ENCODE peak calls at places on chromosomes 12 and 14, in four cellular contexts. T is Peyer's patch, V is A549, M is fibroblast of pulmonary artery. O is an unnamed sample.

GRCh38 chr12:118650586-118650960 is 274.2 kb downstream of the SUDS3 start:
- DNase-seq in T (no peak), V (peak), M (no peak), O (no peak)

GRCh38 chr14:102821252-102821651 is 44.0 kb downstream of the TRAF3 start:
- DNase-seq in T (no peak), V (no peak), M (no peak), O (no peak)

GRCh38 chr12:109331546-109331945 is 16.2 kb upstream of the MYO1H start:
- DNase-seq in T (no peak), V (no peak), M (peak), O (no peak)

GRCh38 chr12:90945070-90945649 is 9.8 kb downstream of the CCER1 start:
- DNase-seq in T (no peak), V (peak), M (peak), O (no peak)

GRCh38 chr12:113933201-113933786 is 32.8 kb downstream of the RBM19 start:
- DNase-seq in T (no peak), V (no peak), M (peak), O (no peak)

GRCh38 chr12:57614178-57614947 is 3.1 kb downstream of the ARHGEF25 start:
- DNase-seq in T (peak), V (peak), M (no peak), O (peak)

GRCh38 chr14:98736701-98737338 is 535.2 kb downstream of the BCL11B start:
- DNase-seq in T (no peak), V (no peak), M (no peak), O (no peak)

GRCh38 chr14:86257973-86258372 is 728.0 kb downstream of the FLRT2 start:
- DNase-seq in T (no peak), V (no peak), M (no peak), O (no peak)

GRCh38 chr12:124527861-124528561 is 39.4 kb downstream of the NCOR2 start:
- DNase-seq in T (no peak), V (no peak), M (no peak), O (no peak)

GRCh38 chr14:20412422-20412821 is 879 bp downstream of the TEP1 start:
- DNase-seq in T (no peak), V (no peak), M (peak), O (no peak)

GRCh38 chr12:113238309-113238708 is 17.0 kb downstream of the TPCN1 start:
- DNase-seq in T (peak), V (no peak), M (no peak), O (no peak)

GRCh38 chr12:26062566-26062965 is 62.3 kb downstream of the BHLHE41 start:
- DNase-seq in T (no peak), V (no peak), M (peak), O (no peak)

GRCh38 chr14:73771848-73772705 is 57.9 kb upstream of the PNMA1 start:
- DNase-seq in T (peak), V (no peak), M (peak), O (peak)

GRCh38 chr12:10634427-10634826 is 21.0 kb upstream of the MAGOHB start:
- DNase-seq in T (no peak), V (no peak), M (no peak), O (peak)

GRCh38 chr12:31620311-31620710 is 29.4 kb upstream of the DENND5B start:
- DNase-seq in T (peak), V (peak), M (no peak), O (peak)

GRCh38 chr14:91405724-91406435 is 11.7 kb downstream of the CCDC88C start:
- DNase-seq in T (no peak), V (no peak), M (no peak), O (no peak)

GRCh38 chr12:1809606-1810140 is 10.7 kb upstream of the LRTM2 start:
- DNase-seq in T (no peak), V (no peak), M (no peak), O (no peak)

GRCh38 chr12:3036901-3037600 is 40.1 kb upstream of the TSPAN9 start:
- DNase-seq in T (no peak), V (no peak), M (no peak), O (no peak)

GRCh38 chr12:5479761-5480160 is 47.9 kb downstream of the NTF3 start:
- DNase-seq in T (no peak), V (no peak), M (no peak), O (no peak)
- H3K4me3 ChIP-seq in T (no peak), V (no peak), M (no peak), O (no peak)

GRCh38 chr14:68952544-68953535 is 26.3 kb downstream of the ACTN1 start:
- DNase-seq in T (no peak), V (no peak), M (peak), O (no peak)
- H3K4me3 ChIP-seq in T (no peak), V (peak), M (peak), O (no peak)

DNA sequence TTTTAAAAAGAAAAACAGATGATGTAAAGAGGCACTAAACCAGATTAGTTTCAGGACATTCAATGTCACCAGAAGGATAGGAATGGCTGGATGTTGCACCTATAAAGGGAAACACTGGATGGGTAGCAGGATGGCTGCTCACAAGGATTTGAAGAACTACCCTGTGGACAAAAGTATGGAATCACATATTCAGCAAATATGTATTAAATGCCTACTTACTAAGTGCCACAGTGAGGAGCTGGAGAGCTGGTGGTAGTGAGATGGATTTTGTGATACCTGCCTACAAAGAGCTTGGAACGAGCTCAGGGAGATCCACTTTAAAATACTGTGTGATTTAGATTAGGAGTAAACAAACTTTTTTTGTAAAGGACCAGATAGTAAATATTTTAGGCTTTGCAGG is 316.2 kb downstream of the PAWR start:
- DNase-seq in T (no peak), V (peak), M (no peak), O (no peak)
- H3K4me3 ChIP-seq in T (no peak), V (no peak), M (no peak), O (no peak)

GRCh38 chr14:105453847-105454246 is 20.8 kb upstream of the CRIP2 start:
- DNase-seq in T (no peak), V (no peak), M (no peak), O (no peak)
- H3K4me3 ChIP-seq in T (no peak), V (no peak), M (no peak), O (no peak)

GRCh38 chr14:77040995-77041744 is 12.7 kb upstream of the IRF2BPL start:
- DNase-seq in T (peak), V (no peak), M (no peak), O (no peak)
- H3K4me3 ChIP-seq in T (peak), V (peak), M (peak), O (no peak)

DNA sequence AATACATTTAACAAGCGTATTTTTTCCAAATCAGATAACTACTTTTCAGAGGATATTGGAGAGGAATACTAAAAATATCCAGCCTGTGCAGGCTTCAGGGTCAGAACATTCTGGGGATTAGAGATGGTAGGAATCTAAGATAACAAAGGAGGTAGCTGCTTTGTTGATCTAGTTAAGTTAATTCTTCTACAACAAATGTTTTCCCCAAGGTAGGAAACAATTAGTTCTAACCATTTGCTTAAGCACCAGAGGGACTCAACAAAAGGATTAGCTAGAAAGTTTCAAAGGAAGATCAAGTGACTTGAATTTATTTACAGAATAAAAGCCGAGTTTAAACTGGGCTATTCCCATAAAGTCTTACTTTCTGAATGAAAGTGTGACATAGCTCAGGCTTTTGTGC is 524.2 kb downstream of the TMTC2 start:
- DNase-seq in T (no peak), V (no peak), M (no peak), O (no peak)
- H3K4me3 ChIP-seq in T (no peak), V (no peak), M (no peak), O (no peak)

GRCh38 chr14:93112891-93113677 is 2.6 kb downstream of the ITPK1 start:
- DNase-seq in T (peak), V (peak), M (peak), O (peak)

GRCh38 chr14:93114713-93115068 is 1.0 kb downstream of the ITPK1 start:
- DNase-seq in T (peak), V (no peak), M (no peak), O (no peak)

GRCh38 chr14:93115069-93115919 is 431 bp downstream of the ITPK1 start:
- DNase-seq in T (peak), V (peak), M (peak), O (peak)

GRCh38 chr14:93114068-93114710 is 1.5 kb downstream of the ITPK1 start:
- DNase-seq in T (no peak), V (no peak), M (no peak), O (no peak)

DNA sequence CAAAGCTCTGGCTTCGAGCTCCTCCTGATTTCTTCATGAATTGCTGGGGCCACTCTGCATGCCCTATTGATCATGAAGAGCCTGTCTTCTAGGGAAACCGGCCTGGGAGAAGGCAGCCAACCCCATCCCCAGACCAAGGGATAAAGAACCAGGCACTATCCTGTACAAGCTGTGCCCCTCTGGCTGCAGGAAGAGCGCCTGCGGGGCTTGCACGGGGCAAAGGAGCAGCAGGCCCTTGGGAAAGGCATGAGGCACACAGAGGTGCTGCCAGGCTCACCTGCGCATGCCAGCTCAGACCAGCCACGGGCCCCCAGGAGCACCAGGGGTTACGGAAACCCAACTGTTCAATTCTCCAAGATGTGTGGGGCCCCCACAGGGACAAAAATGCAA is 2.1 kb downstream of the ITPK1 start:
- DNase-seq in T (no peak), V (no peak), M (no peak), O (no peak)
- H3K4me3 ChIP-seq in T (peak), V (peak), M (peak), O (peak)

GRCh38 chr12:105090361-105090760 is 6.1 kb upstream of the ALDH1L2 start:
- DNase-seq in T (no peak), V (no peak), M (no peak), O (no peak)

GRCh38 chr12:105091495-105092206 is 7.4 kb upstream of the ALDH1L2 start:
- DNase-seq in T (no peak), V (no peak), M (no peak), O (no peak)

GRCh38 chr12:105089817-105090216 is 5.6 kb upstream of the ALDH1L2 start:
- DNase-seq in T (no peak), V (no peak), M (no peak), O (no peak)

GRCh38 chr12:105092336-105092735 is 8.1 kb upstream of the ALDH1L2 start:
- DNase-seq in T (no peak), V (no peak), M (no peak), O (peak)
- H3K4me3 ChIP-seq in T (no peak), V (no peak), M (no peak), O (peak)

GRCh38 chr12:16155938-16156337 is 121.5 kb downstream of the SLC15A5 start:
- DNase-seq in T (no peak), V (no peak), M (peak), O (no peak)

GRCh38 chr12:16148938-16149337 is 128.5 kb downstream of the SLC15A5 start:
- DNase-seq in T (no peak), V (no peak), M (no peak), O (no peak)

GRCh38 chr12:16153273-16153672 is 124.2 kb downstream of the SLC15A5 start:
- DNase-seq in T (no peak), V (no peak), M (no peak), O (no peak)

DNA sequence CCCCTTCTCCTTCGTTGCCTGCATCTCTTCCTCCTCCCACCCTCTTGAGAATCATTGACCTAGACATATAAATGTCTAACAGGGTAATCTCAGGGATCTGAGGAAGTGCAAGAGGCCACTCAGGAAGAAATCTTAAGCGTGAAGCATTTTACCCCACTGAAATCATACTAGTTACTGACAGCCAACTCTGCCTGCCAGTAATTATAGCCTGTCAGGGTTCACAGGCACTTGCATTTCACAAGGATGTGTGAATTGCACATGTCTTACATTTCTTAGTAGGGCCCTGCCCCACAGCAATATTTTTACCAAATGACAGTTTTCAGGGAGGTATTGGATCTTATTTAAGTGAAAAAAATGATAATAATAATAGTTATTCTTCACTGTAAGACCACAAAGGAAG is 127.2 kb downstream of the SLC15A5 start:
- DNase-seq in T (no peak), V (no peak), M (no peak), O (no peak)
- H3K4me3 ChIP-seq in T (no peak), V (no peak), M (no peak), O (no peak)

O was measured in Caco-2.